ENCODE peak calls at places on chromosomes 3 and 15, in nine cellular contexts. One of them, this sample, is unnamed.

GRCh38 chr15:42994546-42994945 is 74.0 kb upstream of the TTBK2 start:
- DNase-seq in ureter: no peak
- DNase-seq in H54: peak; percentile 12
- DNase-seq in HS-5: peak; percentile 41
- DNase-seq in NAMALWA: no peak
- DNase-seq in H9: no peak
- DNase-seq in SIG-M5: no peak
- DNase-seq in NCI-H1694: no peak
- DNase-seq in ELF-1: no peak
- DNase-seq in this sample: no peak

GRCh38 chr15:74257623-74258022 is 21.5 kb downstream of the CCDC33 start:
- DNase-seq in ureter: no peak
- DNase-seq in H54: no peak
- DNase-seq in HS-5: no peak
- DNase-seq in NAMALWA: no peak
- DNase-seq in H9: no peak
- DNase-seq in SIG-M5: no peak
- DNase-seq in NCI-H1694: no peak
- DNase-seq in ELF-1: no peak
- DNase-seq in this sample: no peak

GRCh38 chr3:70776081-70776480 is 463.6 kb upstream of the MDFIC2 start:
- DNase-seq in ureter: no peak
- DNase-seq in H54: no peak
- DNase-seq in HS-5: no peak
- DNase-seq in NAMALWA: no peak
- DNase-seq in H9: no peak
- DNase-seq in SIG-M5: no peak
- DNase-seq in NCI-H1694: no peak
- DNase-seq in ELF-1: no peak
- DNase-seq in this sample: no peak

GRCh38 chr15:27482344-27482743 is 511.4 kb downstream of the GABRG3 start:
- DNase-seq in ureter: no peak
- DNase-seq in H54: no peak
- DNase-seq in HS-5: no peak
- DNase-seq in NAMALWA: no peak
- DNase-seq in H9: no peak
- DNase-seq in SIG-M5: no peak
- DNase-seq in NCI-H1694: no peak
- DNase-seq in ELF-1: no peak
- DNase-seq in this sample: no peak

GRCh38 chr3:123068227-123069020 is 1.6 kb downstream of the PDIA5 start:
- DNase-seq in ureter: no peak
- DNase-seq in H54: no peak
- DNase-seq in HS-5: no peak
- DNase-seq in NAMALWA: no peak
- DNase-seq in H9: peak; percentile 76
- DNase-seq in SIG-M5: no peak
- DNase-seq in NCI-H1694: no peak
- DNase-seq in ELF-1: peak; percentile 69
- DNase-seq in this sample: no peak

GRCh38 chr3:172177046-172177445 is 137.7 kb downstream of the FNDC3B start:
- DNase-seq in ureter: no peak
- DNase-seq in H54: no peak
- DNase-seq in HS-5: no peak
- DNase-seq in NAMALWA: no peak
- DNase-seq in H9: no peak
- DNase-seq in SIG-M5: no peak
- DNase-seq in NCI-H1694: no peak
- DNase-seq in ELF-1: no peak
- DNase-seq in this sample: no peak

GRCh38 chr15:99082798-99083197 is 22.1 kb upstream of the SYNM start:
- DNase-seq in ureter: no peak
- DNase-seq in H54: no peak
- DNase-seq in HS-5: no peak
- DNase-seq in NAMALWA: no peak
- DNase-seq in H9: no peak
- DNase-seq in SIG-M5: no peak
- DNase-seq in NCI-H1694: no peak
- DNase-seq in ELF-1: no peak
- DNase-seq in this sample: no peak

GRCh38 chr3:139552632-139553335 is 13.2 kb upstream of the RBP1 start:
- DNase-seq in ureter: no peak
- DNase-seq in H54: no peak
- DNase-seq in HS-5: no peak
- DNase-seq in NAMALWA: no peak
- DNase-seq in H9: no peak
- DNase-seq in SIG-M5: no peak
- DNase-seq in NCI-H1694: no peak
- DNase-seq in ELF-1: no peak
- DNase-seq in this sample: no peak

GRCh38 chr15:94582368-94582767 is 351.0 kb downstream of the MCTP2 start:
- DNase-seq in ureter: no peak
- DNase-seq in H54: no peak
- DNase-seq in HS-5: no peak
- DNase-seq in NAMALWA: peak; percentile 33
- DNase-seq in H9: peak; percentile 63
- DNase-seq in SIG-M5: no peak
- DNase-seq in NCI-H1694: no peak
- DNase-seq in ELF-1: peak; percentile 67
- DNase-seq in this sample: peak; percentile 27

GRCh38 chr15:35058534-35059054 is 26.5 kb downstream of the NANOGP8 start:
- DNase-seq in ureter: no peak
- DNase-seq in H54: no peak
- DNase-seq in HS-5: no peak
- DNase-seq in NAMALWA: no peak
- DNase-seq in H9: no peak
- DNase-seq in SIG-M5: no peak
- DNase-seq in NCI-H1694: no peak
- DNase-seq in ELF-1: no peak
- DNase-seq in this sample: peak; percentile 52

GRCh38 chr3:134666885-134667284 is 16.1 kb upstream of the KY start:
- DNase-seq in ureter: no peak
- DNase-seq in H54: no peak
- DNase-seq in HS-5: no peak
- DNase-seq in NAMALWA: no peak
- DNase-seq in H9: no peak
- DNase-seq in SIG-M5: no peak
- DNase-seq in NCI-H1694: no peak
- DNase-seq in ELF-1: no peak
- DNase-seq in this sample: no peak